ENCODE peak calls at places on chromosomes 11 and 22, in four cellular contexts. R is AG09309; H is activated gamma-delta T cell treated with anti-CD3 and anti-CD28 coated beads, Interleukin-2, amount 50 U/mL, for 16 hours; C is heart right ventricle. Z is an unnamed sample.

GRCh38 chr11:13308704-13309103 is 31.1 kb downstream of the BMAL1 start:
- DNase-seq in R (no peak), C (no peak), H (no peak), Z (no peak)

GRCh38 chr11:119680899-119681370 is 48.1 kb downstream of the NECTIN1 start:
- DNase-seq in R (no peak), C (peak), H (no peak), Z (peak)

GRCh38 chr22:44746061-44746789 is 6.2 kb upstream of the ARHGAP8 start:
- DNase-seq in H (no peak), R (no peak), C (no peak), Z (no peak)

GRCh38 chr11:61162092-61162935 is 1.1 kb upstream of the VPS37C start:
- DNase-seq in R (no peak), C (no peak), H (no peak), Z (no peak)

GRCh38 chr11:45817191-45817590 is 12.2 kb downstream of the SLC35C1 start:
- DNase-seq in R (no peak), C (no peak), H (no peak), Z (no peak)

GRCh38 chr11:15327786-15328231 is 213.1 kb downstream of the INSC start:
- DNase-seq in H (no peak), C (peak), R (no peak), Z (peak)

GRCh38 chr11:27963370-27963769 is 144.6 kb downstream of the KIF18A start:
- DNase-seq in C (no peak), R (no peak), H (no peak), Z (no peak)

GRCh38 chr22:43432883-43433415 is 21.1 kb downstream of the MPPED1 start:
- DNase-seq in R (no peak), C (no peak), H (no peak), Z (no peak)

GRCh38 chr11:64839335-64839734 is 5.1 kb downstream of the CDC42BPG start:
- DNase-seq in C (no peak), H (no peak), R (no peak), Z (no peak)

GRCh38 chr11:79670846-79671245 is 230.0 kb upstream of the TENM4 start:
- DNase-seq in R (no peak), C (no peak), H (no peak), Z (no peak)

GRCh38 chr22:12601870-12602779 is 2925.9 kb upstream of the OR11H1 start:
- DNase-seq in H (no peak), R (no peak), C (peak), Z (peak)

GRCh38 chr22:46425011-46425410 is 89.5 kb downstream of the TRMU start:
- DNase-seq in H (no peak), R (peak), C (no peak), Z (peak)

GRCh38 chr11:3345736-3346135 is 33.2 kb downstream of the ZNF195 start:
- DNase-seq in H (no peak), R (no peak), C (no peak), Z (no peak)

GRCh38 chr22:26589367-26589844 is 526 bp downstream of the TPST2 start:
- DNase-seq in C (peak), R (no peak), H (no peak), Z (peak)